ENCODE peak calls at places on chromosome 13, in six cellular contexts. Q, Y, N, A, V and O are unnamed samples.

GRCh38 chr13:86870388-86870966 is 800.7 kb upstream of the SLITRK5 start:
- DNase-seq in V (peak), Q (no peak), Y (no peak), A (no peak), N (no peak), O (no peak)

GRCh38 chr13:75812751-75813181 is 176.6 kb downstream of the LMO7 start:
- DNase-seq in N (no peak), V (peak), A (no peak), Q (no peak), Y (no peak), O (no peak)

GRCh38 chr13:113122571-113123225 is at the start of gene F10:
- DNase-seq in N (no peak), A (peak), Q (no peak), V (peak), Y (no peak), O (no peak)

GRCh38 chr13:110874508-110874960 is 40.3 kb downstream of the ANKRD10 start:
- DNase-seq in A (peak), Y (peak), V (peak), Q (peak), N (peak), O (peak)

GRCh38 chr13:95698047-95698749 is 21.3 kb downstream of the DNAJC3 start:
- DNase-seq in N (no peak), Y (no peak), Q (no peak), A (no peak), V (peak), O (no peak)

GRCh38 chr13:33197551-33197971 is 88.0 kb downstream of the STARD13 start:
- DNase-seq in V (no peak), N (no peak), A (no peak), Q (no peak), Y (no peak), O (no peak)

GRCh38 chr13:37068962-37069361 is 9.5 kb upstream of the SUPT20H start:
- DNase-seq in Q (no peak), V (peak), N (no peak), Y (no peak), A (no peak), O (no peak)

GRCh38 chr13:40992678-40993077 is 26.4 kb downstream of the ELF1 start:
- DNase-seq in V (no peak), Q (no peak), Y (no peak), N (no peak), A (no peak), O (no peak)

GRCh38 chr13:60221581-60221980 is 57.9 kb upstream of the DIAPH3 start:
- DNase-seq in V (no peak), A (no peak), Q (no peak), N (no peak), Y (no peak), O (no peak)

GRCh38 chr13:106997696-106998095 is 429.8 kb upstream of the ARGLU1 start:
- DNase-seq in Q (no peak), N (no peak), A (no peak), Y (no peak), V (no peak), O (no peak)

GRCh38 chr13:26500618-26501320 is 56.7 kb upstream of the WASF3 start:
- DNase-seq in V (no peak), N (no peak), A (no peak), Y (no peak), Q (no peak), O (no peak)

GRCh38 chr13:80469841-80470378 is 129.0 kb upstream of the SPRY2 start:
- DNase-seq in Q (peak), Y (no peak), A (peak), V (peak), N (no peak), O (no peak)

GRCh38 chr13:100707818-100708740 is 33.5 kb upstream of the TMTC4 start:
- DNase-seq in Y (no peak), V (peak), A (no peak), Q (no peak), N (peak), O (no peak)

GRCh38 chr13:50611117-50611781 is 232.2 kb downstream of the DLEU7 start:
- DNase-seq in N (no peak), A (no peak), Y (no peak), V (no peak), Q (no peak), O (no peak)

GRCh38 chr13:48626077-48626449 is 27.7 kb upstream of the CYSLTR2 start:
- DNase-seq in V (peak), N (no peak), Q (no peak), A (no peak), Y (no peak), O (no peak)

GRCh38 chr13:78595819-78596700 is 7.3 kb downstream of the POU4F1 start:
- DNase-seq in A (no peak), V (no peak), N (no peak), Q (no peak), Y (no peak), O (no peak)

GRCh38 chr13:41458187-41458938 is 1.0 kb downstream of the RGCC start:
- DNase-seq in N (peak), Y (peak), Q (no peak), A (peak), V (no peak), O (peak)

GRCh38 chr13:46544811-46545210 is 8.2 kb upstream of the LRCH1 start:
- DNase-seq in N (no peak), A (no peak), V (no peak), Y (no peak), Q (no peak), O (no peak)

GRCh38 chr13:33479066-33479465 is 193.5 kb upstream of the STARD13 start:
- DNase-seq in A (no peak), N (no peak), V (no peak), Q (no peak), Y (no peak), O (no peak)

GRCh38 chr13:73521970-73522549 is 463.3 kb downstream of the KLF5 start:
- DNase-seq in Q (no peak), A (no peak), Y (no peak), N (no peak), V (no peak), O (no peak)

GRCh38 chr13:32581177-32581786 is 5.0 kb upstream of the PDS5B start:
- DNase-seq in Q (no peak), V (peak), A (no peak), Y (no peak), N (no peak), O (no peak)

GRCh38 chr13:23488442-23488841 is 54.9 kb upstream of the SACS start:
- DNase-seq in A (no peak), V (peak), Y (no peak), N (no peak), Q (no peak), O (peak)

GRCh38 chr13:46775385-46776065 is 21.4 kb downstream of the ESD start:
- DNase-seq in Y (no peak), N (no peak), Q (no peak), A (no peak), V (no peak), O (no peak)

GRCh38 chr13:98252931-98253470 is 75.9 kb upstream of the RNF113B start:
- DNase-seq in A (no peak), Q (no peak), N (no peak), V (peak), Y (no peak), O (no peak)

GRCh38 chr13:46059405-46059804 is 6.9 kb upstream of the ZC3H13 start:
- DNase-seq in Y (no peak), A (no peak), N (no peak), V (no peak), Q (no peak), O (no peak)

GRCh38 chr13:98494769-98495168 is 82.1 kb downstream of the STK24 start:
- DNase-seq in Q (no peak), V (no peak), A (no peak), N (no peak), Y (no peak), O (no peak)

GRCh38 chr13:78978381-78978998 is 319.5 kb upstream of the OBI1 start:
- DNase-seq in V (peak), N (peak), A (no peak), Q (no peak), Y (no peak), O (no peak)

GRCh38 chr13:44818016-44818415 is 171.3 kb downstream of the NUFIP1 start:
- DNase-seq in V (no peak), Y (no peak), Q (no peak), N (no peak), A (no peak), O (no peak)

GRCh38 chr13:66586489-66586888 is 643.6 kb downstream of the PCDH9 start:
- DNase-seq in A (no peak), N (no peak), Y (no peak), V (peak), Q (no peak), O (no peak)

GRCh38 chr13:107025991-107026390 is 458.1 kb upstream of the ARGLU1 start:
- DNase-seq in V (peak), A (peak), N (no peak), Q (no peak), Y (no peak), O (no peak)

GRCh38 chr13:51552027-51552426 is 32.2 kb upstream of the WDFY2 start:
- DNase-seq in Q (no peak), A (no peak), N (no peak), Y (no peak), V (no peak), O (no peak)

GRCh38 chr13:112705286-112705685 is 15.4 kb downstream of the ATP11A start:
- DNase-seq in N (no peak), Q (no peak), Y (no peak), A (no peak), V (no peak), O (no peak)

GRCh38 chr13:59182241-59182640 is 981.5 kb downstream of the DIAPH3 start:
- DNase-seq in N (no peak), Q (no peak), A (no peak), V (no peak), Y (no peak), O (no peak)

GRCh38 chr13:40064723-40065122 is 409.3 kb downstream of the COG6 start:
- DNase-seq in Q (no peak), N (no peak), V (peak), Y (no peak), A (no peak), O (no peak)

GRCh38 chr13:113065406-113066141 is 40.0 kb upstream of the F7 start:
- DNase-seq in N (no peak), Y (no peak), Q (no peak), V (no peak), A (peak), O (no peak)

GRCh38 chr13:83286737-83287136 is 595.5 kb downstream of the SLITRK1 start:
- DNase-seq in V (peak), A (no peak), Y (no peak), N (no peak), Q (no peak), O (no peak)

GRCh38 chr13:47168086-47168485 is 271.2 kb upstream of the HTR2A start:
- DNase-seq in Q (no peak), A (no peak), Y (no peak), N (no peak), V (peak), O (no peak)

GRCh38 chr13:97653741-97654140 is 219.8 kb downstream of the RAP2A start:
- DNase-seq in Q (no peak), Y (no peak), V (peak), A (no peak), N (no peak), O (no peak)